ENCODE peak calls at places on chromosome 3, in eight cellular contexts. D, R, T, L, Q, K, M and J are unnamed samples.

GRCh38 chr3:74883690-74884089 is 269.2 kb upstream of the CNTN3 start:
- DNase-seq in D (peak; percentile 34), R (no peak), T (no peak), L (no peak), Q (no peak), K (no peak), M (no peak), J (no peak)

GRCh38 chr3:9770276-9770812 is 597 bp upstream of the CAMK1 start:
- DNase-seq in D (peak; percentile 56), R (no peak), T (peak; percentile 87), L (no peak), Q (peak; percentile 51), K (peak; percentile 91), M (no peak), J (peak; percentile 48)

GRCh38 chr3:126077754-126078153 is 6.2 kb downstream of the SLC41A3 start:
- DNase-seq in D (no peak), R (no peak), T (no peak), L (no peak), Q (no peak), K (no peak), M (no peak), J (no peak)

GRCh38 chr3:119681279-119681678 is 4.1 kb upstream of the COX17 start:
- DNase-seq in D (peak; percentile 73), R (no peak), T (no peak), L (no peak), Q (no peak), K (no peak), M (peak; percentile 72), J (peak; percentile 49)

GRCh38 chr3:171187706-171188290 is 161.3 kb upstream of the SLC2A2 start:
- DNase-seq in D (peak; percentile 69), R (peak; percentile 28), T (no peak), L (no peak), Q (no peak), K (no peak), M (peak; percentile 65), J (peak; percentile 55)

GRCh38 chr3:183812746-183813445 is 12.5 kb downstream of the MAP6D1 start:
- DNase-seq in D (no peak), R (no peak), T (no peak), L (no peak), Q (no peak), K (no peak), M (no peak), J (no peak)

GRCh38 chr3:150770662-150771061 is 7.7 kb upstream of the SIAH2 start:
- DNase-seq in D (no peak), R (no peak), T (no peak), L (no peak), Q (no peak), K (no peak), M (no peak), J (no peak)

GRCh38 chr3:67083277-67083676 is 85.2 kb downstream of the KBTBD8 start:
- DNase-seq in D (peak; percentile 17), R (peak; percentile 10), T (no peak), L (no peak), Q (no peak), K (no peak), M (peak; percentile 39), J (no peak)

GRCh38 chr3:36765104-36765503 is 751 bp upstream of the DCLK3 start:
- DNase-seq in D (no peak), R (no peak), T (no peak), L (no peak), Q (no peak), K (no peak), M (no peak), J (no peak)

GRCh38 chr3:4666078-4666477 is 172.9 kb downstream of the ITPR1 start:
- DNase-seq in D (no peak), R (no peak), T (no peak), L (no peak), Q (no peak), K (no peak), M (no peak), J (no peak)

GRCh38 chr3:181558870-181559269 is 152.9 kb upstream of the SOX2 start:
- DNase-seq in D (no peak), R (no peak), T (no peak), L (no peak), Q (no peak), K (no peak), M (no peak), J (no peak)

GRCh38 chr3:104388624-104389023 is 978.1 kb upstream of the ALCAM start:
- DNase-seq in D (peak; percentile 86), R (peak; percentile 58), T (no peak), L (no peak), Q (no peak), K (no peak), M (no peak), J (peak; percentile 1)

GRCh38 chr3:165404357-165405042 is 208.3 kb upstream of the SLITRK3 start:
- DNase-seq in D (no peak), R (no peak), T (no peak), L (no peak), Q (no peak), K (no peak), M (peak; percentile 10), J (no peak)

GRCh38 chr3:9135930-9136525 is 113.4 kb downstream of the SRGAP3 start:
- DNase-seq in D (no peak), R (no peak), T (peak; percentile 37), L (no peak), Q (no peak), K (peak; percentile 23), M (no peak), J (no peak)

GRCh38 chr3:147521646-147522045 is 112.5 kb downstream of the ZIC1 start:
- DNase-seq in D (peak; percentile 75), R (peak; percentile 7), T (no peak), L (no peak), Q (no peak), K (no peak), M (no peak), J (no peak)

GRCh38 chr3:128551872-128552271 is 58.9 kb upstream of the GATA2 start:
- DNase-seq in D (peak; percentile 37), R (no peak), T (no peak), L (no peak), Q (no peak), K (no peak), M (no peak), J (no peak)

GRCh38 chr3:45830121-45830520 is 11.8 kb downstream of the LZTFL1 start:
- DNase-seq in D (no peak), R (no peak), T (no peak), L (no peak), Q (no peak), K (no peak), M (no peak), J (no peak)

GRCh38 chr3:45826908-45827307 is 15.0 kb downstream of the LZTFL1 start:
- DNase-seq in D (no peak), R (no peak), T (no peak), L (no peak), Q (no peak), K (no peak), M (no peak), J (no peak)

GRCh38 chr3:45838466-45838865 is 3.5 kb downstream of the LZTFL1 start:
- DNase-seq in D (no peak), R (no peak), T (no peak), L (no peak), Q (no peak), K (no peak), M (no peak), J (no peak)

GRCh38 chr3:45832691-45833090 is 9.2 kb downstream of the LZTFL1 start:
- DNase-seq in D (peak; percentile 47), R (no peak), T (no peak), L (no peak), Q (peak; percentile 40), K (no peak), M (peak; percentile 53), J (peak; percentile 25)
- H3K4me3 ChIP-seq in D (no peak overlapping the region), R (no peak overlapping the region), T (no peak overlapping the region), L (no peak overlapping the region), Q (no peak overlapping the region), K (no peak overlapping the region), M (no peak overlapping the region), J (no peak overlapping the region)

GRCh38 chr3:185645596-185646381 is 59.7 kb downstream of the SENP2 start:
- DNase-seq in D (peak; percentile 76), R (peak; percentile 75), T (no peak), L (no peak), Q (no peak), K (no peak), M (no peak), J (no peak)
- H3K4me3 ChIP-seq in D (no peak overlapping the region), R (no peak overlapping the region), T (no peak overlapping the region), L (no peak overlapping the region), Q (no peak overlapping the region), K (no peak overlapping the region), M (no peak overlapping the region), J (no peak overlapping the region)

GRCh38 chr3:196638922-196639516 is 475 bp upstream of the NRROS start:
- DNase-seq in D (no peak), R (no peak), T (no peak), L (no peak), Q (no peak), K (no peak), M (no peak), J (no peak)
- H3K4me3 ChIP-seq in D (peak overlapping the region; percentile 57), R (peak overlapping the region; percentile 37), T (no peak overlapping the region), L (peak overlapping the region; percentile 75), Q (peak overlapping the region; percentile 51), K (peak overlapping the region; percentile 73), M (peak overlapping the region; percentile 85), J (peak overlapping the region; percentile 55)

GRCh38 chr3:179526989-179527391 is 35.7 kb upstream of the ACTL6A start:
- DNase-seq in D (peak; percentile 90), R (peak; percentile 51), T (no peak), L (no peak), Q (no peak), K (peak; percentile 53), M (no peak), J (peak; percentile 83)
- H3K4me3 ChIP-seq in D (peak overlapping the region; percentile 39), R (peak overlapping the region; percentile 15), T (no peak overlapping the region), L (no peak overlapping the region), Q (no peak overlapping the region), K (no peak overlapping the region), M (no peak overlapping the region), J (peak overlapping the region; percentile 36)